ENCODE peak calls at places on chromosome 11, in four cellular contexts. H is WTC11, X is K562, C is HepG2. M is an unnamed sample.

GRCh38 chr11:119782021-119782420 is 53.0 kb upstream of the NECTIN1 start:
- DNase-seq in H (peak), C (no peak), X (peak), M (no peak)

GRCh38 chr11:15309296-15309695 is 194.6 kb downstream of the INSC start:
- DNase-seq in X (no peak), C (no peak), H (no peak), M (no peak)

GRCh38 chr11:15937601-15938361 is 418.6 kb downstream of the SOX6 start:
- DNase-seq in X (no peak), C (no peak), H (no peak), M (no peak)

GRCh38 chr11:48052183-48053040 is 72.1 kb downstream of the PTPRJ start:
- DNase-seq in C (no peak), H (peak), X (no peak), M (no peak)

GRCh38 chr11:28146123-28146751 is 38.0 kb downstream of the METTL15 start:
- DNase-seq in X (peak), H (no peak), C (peak), M (no peak)

GRCh38 chr11:72609045-72609444 is 65.2 kb downstream of the PDE2A start:
- DNase-seq in H (no peak), C (no peak), X (no peak), M (peak)

GRCh38 chr11:59866397-59866796 is at the start of gene TCN1:
- DNase-seq in C (no peak), H (no peak), X (no peak), M (no peak)

GRCh38 chr11:124193221-124193945 is 10.2 kb downstream of the OR10D3 start:
- DNase-seq in H (no peak), X (no peak), C (no peak), M (no peak)

GRCh38 chr11:118609380-118610219 is 2.2 kb downstream of the PHLDB1 start:
- DNase-seq in H (peak), X (no peak), C (no peak), M (no peak)

GRCh38 chr11:41237386-41237785 is 222.1 kb downstream of the LRRC4C start:
- DNase-seq in C (no peak), X (no peak), H (no peak), M (no peak)

GRCh38 chr11:93287434-93287833 is 43.1 kb upstream of the DEUP1 start:
- DNase-seq in X (no peak), C (no peak), H (no peak), M (no peak)

GRCh38 chr11:80365315-80365714 is 924.5 kb upstream of the TENM4 start:
- DNase-seq in X (no peak), C (no peak), H (no peak), M (no peak)

GRCh38 chr11:80995523-80995922 is 1554.7 kb upstream of the TENM4 start:
- DNase-seq in X (no peak), H (no peak), C (no peak), M (no peak)

DNA sequence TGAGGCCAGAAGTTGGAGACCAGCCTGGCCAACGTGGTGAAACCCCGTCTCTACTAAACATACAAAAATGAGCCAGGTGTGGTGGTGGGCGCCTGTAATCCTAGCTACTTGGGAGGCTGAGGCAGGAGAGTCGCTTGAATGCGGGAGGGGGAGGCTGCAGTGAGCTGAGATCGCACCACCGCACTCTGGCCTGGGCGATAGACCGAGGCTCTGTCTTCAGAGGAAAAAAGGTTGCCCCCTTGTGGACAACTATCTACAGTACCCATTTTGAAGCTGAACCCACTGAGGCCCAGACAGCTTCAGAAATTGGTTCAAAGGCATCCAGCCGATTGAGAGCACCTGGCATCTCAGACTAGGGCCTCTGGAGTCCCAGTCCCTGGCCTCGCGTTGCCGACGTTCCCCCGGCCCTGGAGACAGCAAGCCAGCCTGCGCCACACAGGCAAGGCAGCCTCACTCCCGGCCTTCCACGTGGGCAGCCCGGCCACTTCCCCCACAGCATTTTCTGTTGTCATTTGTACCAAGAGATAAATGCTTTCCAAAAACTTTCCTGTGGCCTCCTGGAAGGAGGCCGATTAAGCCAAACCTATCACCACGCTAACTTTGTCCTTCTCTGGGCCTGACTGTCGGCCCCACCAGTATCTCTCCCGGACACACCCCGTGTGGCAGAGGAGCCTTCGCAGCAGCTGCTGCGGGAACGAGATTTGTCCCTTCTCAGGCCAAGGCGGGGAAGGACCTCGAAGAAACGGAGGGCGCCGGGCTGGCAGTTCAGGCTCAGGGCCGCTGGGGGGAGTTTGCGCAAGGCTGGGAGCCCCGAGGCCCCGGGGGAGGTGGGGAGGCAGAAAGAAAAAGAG is 82.8 kb downstream of the FLI1 start:
- DNase-seq in X (peak), C (no peak), H (peak), M (peak)
- TF ChIP-seq ELF4 in X (no peak), C (no peak), H (no peak), M (no peak)

GRCh38 chr11:106280041-106280440 is 202.6 kb downstream of the AASDHPPT start:
- DNase-seq in H (no peak), X (no peak), C (no peak), M (no peak)

GRCh38 chr11:106281455-106282173 is 204.2 kb downstream of the AASDHPPT start:
- DNase-seq in H (no peak), C (no peak), X (no peak), M (no peak)

GRCh38 chr11:106276859-106277436 is 199.5 kb downstream of the AASDHPPT start:
- DNase-seq in C (no peak), H (no peak), X (no peak), M (no peak)

GRCh38 chr11:106276126-106276525 is 198.7 kb downstream of the AASDHPPT start:
- DNase-seq in C (no peak), H (no peak), X (no peak), M (no peak)

DNA sequence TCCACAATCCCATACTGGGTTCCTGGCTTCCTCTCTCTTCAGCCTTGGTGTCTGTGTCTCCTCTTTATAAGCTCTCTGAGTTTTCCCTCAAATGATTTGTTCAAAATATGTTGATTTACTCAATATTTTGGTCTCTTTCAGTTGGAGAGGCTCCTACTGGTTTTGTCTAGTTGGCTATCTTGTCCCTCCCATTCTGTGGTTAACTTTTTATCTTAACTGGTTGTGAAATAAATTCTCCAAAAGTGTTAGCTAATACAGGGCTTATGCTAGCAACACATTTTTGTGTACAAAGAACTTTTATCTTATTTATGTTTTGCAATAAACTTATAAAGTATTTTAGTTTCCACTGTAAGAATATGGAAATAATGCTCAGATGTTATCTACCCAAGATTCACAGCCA is 200.9 kb downstream of the AASDHPPT start:
- DNase-seq in X (no peak), H (no peak), C (no peak), M (no peak)
- TF ChIP-seq ELF4 in X (no peak), H (no peak), C (no peak), M (no peak)

GRCh38 chr11:66462911-66463310 is 3.8 kb upstream of the PELI3 start:
- DNase-seq in H (no peak), C (no peak), X (no peak), M (no peak)

GRCh38 chr11:66465371-66466224 is 1.1 kb upstream of the PELI3 start:
- DNase-seq in X (no peak), C (no peak), H (no peak), M (no peak)

GRCh38 chr11:66467034-66467659 is 442 bp downstream of the PELI3 start:
- DNase-seq in H (peak), C (no peak), X (peak), M (peak)

GRCh38 chr11:66466225-66467033 is at the start of gene PELI3:
- DNase-seq in X (peak), C (peak), H (peak), M (peak)

GRCh38 chr11:66464916-66465315 is 1.8 kb upstream of the PELI3 start:
- DNase-seq in X (no peak), C (no peak), H (no peak), M (no peak)
- TF ChIP-seq ELF4 in X (no peak), C (no peak), H (no peak), M (no peak)

GRCh38 chr11:18634140-18635032 is at the start of gene SPTY2D1:
- DNase-seq in C (peak), X (peak), H (peak), M (peak)

GRCh38 chr11:18633256-18634139 is 644 bp downstream of the SPTY2D1 start:
- DNase-seq in C (no peak), H (no peak), X (no peak), M (no peak)

GRCh38 chr11:18632841-18633240 is 1.3 kb downstream of the SPTY2D1 start:
- DNase-seq in H (no peak), C (no peak), X (no peak), M (no peak)
- TF ChIP-seq ELF4 in H (no peak), C (no peak), X (no peak), M (no peak)

DNA sequence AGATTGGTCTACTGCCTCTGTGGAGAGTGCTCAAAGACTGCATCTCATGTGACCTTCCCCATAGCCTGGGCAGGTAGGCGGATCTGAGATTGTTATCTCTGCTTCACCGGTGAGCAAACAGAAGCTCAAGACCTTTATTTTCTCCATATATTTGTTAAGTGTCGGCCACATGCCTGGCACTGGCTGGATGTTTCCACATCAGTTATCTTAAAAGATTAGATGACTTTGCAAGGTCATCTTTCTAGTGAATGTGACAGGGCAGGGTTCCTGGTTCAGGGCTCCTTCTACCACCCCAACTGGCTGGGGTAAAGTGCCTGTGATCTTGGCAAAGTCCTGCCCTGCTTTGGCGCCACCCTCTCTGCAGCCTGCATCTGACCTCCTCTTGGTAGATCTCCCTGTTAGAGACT is 125.0 kb downstream of the CCDC81 start:
- DNase-seq in X (no peak), C (peak), H (no peak), M (no peak)
- TF ChIP-seq ELF4 in X (no peak), C (no peak), H (no peak), M (no peak)